ENCODE peak calls at places on chromosomes 7 and 10, in five cellular contexts. K is T-cell, Y is T-helper 17 cell, G is GM03348, E is C1 segment of cervical spinal cord. L is an unnamed sample.

GRCh38 chr10:78556700-78557432 is 511.9 kb upstream of the ZMIZ1 start:
- DNase-seq in K (no peak), Y (no peak), G (no peak), E (no peak), L (no peak)

GRCh38 chr7:42431873-42432272 is 194.9 kb upstream of the GLI3 start:
- DNase-seq in K (no peak), Y (no peak), G (no peak), E (no peak), L (no peak)

GRCh38 chr7:71787513-71787912 is 624.6 kb downstream of the CALN1 start:
- DNase-seq in K (no peak), Y (no peak), G (no peak), E (no peak), L (no peak)

GRCh38 chr10:22931948-22932347 is 4.1 kb downstream of the ARMC3 start:
- DNase-seq in K (no peak), Y (no peak), G (no peak), E (no peak), L (no peak)

GRCh38 chr7:141053626-141054025 is 20.2 kb upstream of the TMEM178B start:
- DNase-seq in K (peak), Y (peak), G (no peak), E (no peak), L (no peak)

GRCh38 chr10:119350529-119351001 is 143.2 kb downstream of the GRK5 start:
- DNase-seq in K (no peak), Y (no peak), G (peak), E (no peak), L (no peak)

GRCh38 chr7:83876593-83876992 is 227.7 kb upstream of the SEMA3E start:
- DNase-seq in K (no peak), Y (no peak), G (peak), E (no peak), L (no peak)

GRCh38 chr7:64618785-64619456 is 47.0 kb upstream of the ZNF107 start:
- DNase-seq in K (no peak), Y (no peak), G (peak), E (no peak), L (peak)

GRCh38 chr7:98943336-98943735 is 65.0 kb downstream of the TRRAP start:
- DNase-seq in K (no peak), Y (no peak), G (no peak), E (no peak), L (no peak)

GRCh38 chr7:43492906-43493305 is 90.0 kb upstream of the STK17A start:
- DNase-seq in K (no peak), Y (no peak), G (no peak), E (no peak), L (no peak)

GRCh38 chr7:22726849-22727792 is at the start of gene IL6:
- DNase-seq in K (no peak), Y (no peak), G (peak), E (no peak), L (peak)

GRCh38 chr10:92323079-92323478 is 32.1 kb downstream of the MARCHF5 start:
- DNase-seq in K (no peak), Y (no peak), G (no peak), E (no peak), L (no peak)

GRCh38 chr10:78937800-78938694 is 130.7 kb upstream of the ZMIZ1 start:
- DNase-seq in K (no peak), Y (no peak), G (no peak), E (no peak), L (no peak)

GRCh38 chr10:73423309-73423708 is 9.5 kb upstream of the ANXA7 start:
- DNase-seq in K (no peak), Y (no peak), G (no peak), E (no peak), L (no peak)

GRCh38 chr10:49153971-49154370 is 20.1 kb upstream of the FAM170B start:
- DNase-seq in K (no peak), Y (no peak), G (peak), E (no peak), L (no peak)

GRCh38 chr10:12649017-12649586 is 299.8 kb downstream of the CAMK1D start:
- DNase-seq in K (no peak), Y (no peak), G (no peak), E (no peak), L (no peak)

GRCh38 chr7:18257711-18258110 is 230.1 kb upstream of the PRPS1L1 start:
- DNase-seq in K (no peak), Y (no peak), G (peak), E (no peak), L (no peak)

GRCh38 chr10:12400266-12400931 is 51.1 kb downstream of the CAMK1D start:
- DNase-seq in K (no peak), Y (no peak), G (no peak), E (no peak), L (no peak)

GRCh38 chr10:118742787-118743186 is 12.0 kb downstream of the CACUL1 start:
- DNase-seq in K (no peak), Y (no peak), G (no peak), E (no peak), L (no peak)

GRCh38 chr10:77899080-77899477 is 27.5 kb downstream of the DLG5 start:
- DNase-seq in K (no peak), Y (no peak), G (peak), E (no peak), L (no peak)

L was measured in neural crest cell.